ENCODE peak calls at places on chromosomes 11 and 22, in six cellular contexts. One of them, this sample, is unnamed.

GRCh38 chr11:70532066-70532440 is 133.7 kb downstream of the CTTN start:
- DNase-seq in neuronal stem cell: no peak
- DNase-seq in tibial nerve: no peak
- DNase-seq in astrocyte of the cerebellum: no peak
- DNase-seq in mammary epithelial cell: no peak
- DNase-seq in lower leg skin: no peak
- DNase-seq in this sample: no peak

GRCh38 chr11:60867871-60868681 is 734 bp downstream of the ZP1 start:
- DNase-seq in tibial nerve: no peak
- DNase-seq in mammary epithelial cell: no peak
- DNase-seq in astrocyte of the cerebellum: no peak
- DNase-seq in neuronal stem cell: no peak
- DNase-seq in lower leg skin: peak; percentile 53
- DNase-seq in this sample: no peak

GRCh38 chr11:101860694-101861371 is 54.0 kb upstream of the CEP126 start:
- DNase-seq in neuronal stem cell: peak; percentile 45
- DNase-seq in lower leg skin: peak; percentile 85
- DNase-seq in mammary epithelial cell: peak; percentile 36
- DNase-seq in tibial nerve: peak; percentile 41
- DNase-seq in astrocyte of the cerebellum: peak; percentile 59
- DNase-seq in this sample: no peak

GRCh38 chr11:326842-327580 is 6.4 kb upstream of the IFITM3 start:
- DNase-seq in neuronal stem cell: no peak
- DNase-seq in astrocyte of the cerebellum: no peak
- DNase-seq in lower leg skin: peak; percentile 98
- DNase-seq in tibial nerve: peak; percentile 91
- DNase-seq in mammary epithelial cell: no peak
- DNase-seq in this sample: peak; percentile 38

GRCh38 chr11:123351375-123351774 is 78.7 kb upstream of the GRAMD1B start:
- DNase-seq in lower leg skin: no peak
- DNase-seq in mammary epithelial cell: no peak
- DNase-seq in tibial nerve: no peak
- DNase-seq in neuronal stem cell: no peak
- DNase-seq in astrocyte of the cerebellum: no peak
- DNase-seq in this sample: no peak

GRCh38 chr22:30861688-30862552 is 106.7 kb downstream of the MORC2 start:
- DNase-seq in tibial nerve: no peak
- DNase-seq in neuronal stem cell: no peak
- DNase-seq in lower leg skin: peak; percentile 59
- DNase-seq in astrocyte of the cerebellum: no peak
- DNase-seq in mammary epithelial cell: no peak
- DNase-seq in this sample: no peak

GRCh38 chr22:38221407-38221806 is 19.6 kb downstream of the MAFF start:
- DNase-seq in tibial nerve: no peak
- DNase-seq in lower leg skin: no peak
- DNase-seq in astrocyte of the cerebellum: no peak
- DNase-seq in mammary epithelial cell: no peak
- DNase-seq in neuronal stem cell: no peak
- DNase-seq in this sample: no peak

GRCh38 chr11:122439911-122440782 is 215.4 kb upstream of the UBASH3B start:
- DNase-seq in neuronal stem cell: peak; percentile 48
- DNase-seq in astrocyte of the cerebellum: peak; percentile 12
- DNase-seq in lower leg skin: no peak
- DNase-seq in tibial nerve: peak; percentile 37
- DNase-seq in mammary epithelial cell: no peak
- DNase-seq in this sample: no peak

GRCh38 chr11:129374993-129375721 is 491 bp upstream of the BARX2 start:
- DNase-seq in tibial nerve: no peak
- DNase-seq in lower leg skin: no peak
- DNase-seq in astrocyte of the cerebellum: no peak
- DNase-seq in neuronal stem cell: peak; percentile 44
- DNase-seq in mammary epithelial cell: peak; percentile 37
- DNase-seq in this sample: no peak

GRCh38 chr11:129375731-129376657 is at the start of gene BARX2:
- DNase-seq in lower leg skin: no peak
- DNase-seq in tibial nerve: no peak
- DNase-seq in mammary epithelial cell: peak; percentile 64
- DNase-seq in neuronal stem cell: peak; percentile 74
- DNase-seq in astrocyte of the cerebellum: peak; percentile 36
- DNase-seq in this sample: no peak

GRCh38 chr11:129372609-129373488 is 2.8 kb upstream of the BARX2 start:
- DNase-seq in tibial nerve: no peak
- DNase-seq in neuronal stem cell: peak; percentile 31
- DNase-seq in mammary epithelial cell: no peak
- DNase-seq in astrocyte of the cerebellum: no peak
- DNase-seq in lower leg skin: no peak
- DNase-seq in this sample: no peak

GRCh38 chr11:129374081-129374992 is 1.3 kb upstream of the BARX2 start:
- DNase-seq in lower leg skin: no peak
- DNase-seq in astrocyte of the cerebellum: no peak
- DNase-seq in mammary epithelial cell: no peak
- DNase-seq in neuronal stem cell: peak; percentile 24
- DNase-seq in tibial nerve: no peak
- DNase-seq in this sample: no peak

GRCh38 chr11:129373489-129373953 is 2.1 kb upstream of the BARX2 start:
- DNase-seq in tibial nerve: no peak
- DNase-seq in astrocyte of the cerebellum: no peak
- DNase-seq in lower leg skin: no peak
- DNase-seq in mammary epithelial cell: no peak
- DNase-seq in neuronal stem cell: no peak
- DNase-seq in this sample: no peak
- H3K4me3 ChIP-seq in tibial nerve: peak overlapping the region; percentile 34
- H3K4me3 ChIP-seq in astrocyte of the cerebellum: peak overlapping the region; percentile 25
- H3K4me3 ChIP-seq in lower leg skin: peak overlapping the region; percentile 12
- H3K4me3 ChIP-seq in mammary epithelial cell: no peak overlapping the region
- H3K4me3 ChIP-seq in neuronal stem cell: no peak overlapping the region
- H3K4me3 ChIP-seq in this sample: peak overlapping the region; percentile 63

DNA sequence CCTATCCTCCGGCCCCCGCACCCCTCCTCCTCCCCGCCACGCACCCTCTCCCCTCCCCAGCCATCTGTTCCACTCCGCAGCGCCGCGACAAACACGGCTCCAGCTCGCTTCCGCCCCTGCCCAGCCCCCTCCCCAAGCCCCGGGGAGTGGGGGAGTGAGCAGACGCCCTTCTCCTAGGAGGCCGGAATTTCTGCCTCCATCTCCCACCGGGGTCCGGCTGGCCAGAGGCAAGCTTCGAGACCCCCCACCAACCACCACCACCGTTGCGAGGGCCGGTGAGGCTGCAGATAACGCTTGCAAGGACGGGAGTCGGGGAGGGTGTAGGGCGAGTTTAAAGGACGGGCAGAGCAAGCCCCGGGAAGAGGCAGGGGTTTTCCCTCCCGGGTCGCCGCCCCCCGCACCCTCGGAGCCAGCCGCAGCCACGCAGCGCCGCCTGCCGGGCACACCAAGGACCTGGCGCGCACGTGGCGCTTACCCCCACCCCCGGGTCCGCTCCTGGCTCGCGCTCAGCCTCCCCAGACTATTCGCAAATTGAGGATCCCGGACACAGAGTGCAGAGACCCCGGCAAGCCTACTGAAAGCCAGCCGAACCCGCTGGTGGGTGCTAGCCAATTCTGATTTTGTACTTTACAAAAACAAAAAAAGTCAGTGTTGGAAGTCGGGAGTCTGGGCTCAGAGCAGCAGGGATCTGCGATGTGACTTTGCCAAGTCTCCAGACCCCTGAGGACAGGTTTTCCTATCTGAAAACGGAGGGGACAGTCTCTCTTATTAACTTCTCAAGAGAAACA is 22.6 kb downstream of the RTN4RL2 start:
- DNase-seq in tibial nerve: no peak
- DNase-seq in astrocyte of the cerebellum: no peak
- DNase-seq in lower leg skin: no peak
- DNase-seq in mammary epithelial cell: no peak
- DNase-seq in neuronal stem cell: peak; percentile 55
- DNase-seq in this sample: no peak
- H3K4me3 ChIP-seq in tibial nerve: peak overlapping the region; percentile 21
- H3K4me3 ChIP-seq in astrocyte of the cerebellum: peak overlapping the region; percentile 34
- H3K4me3 ChIP-seq in lower leg skin: no peak overlapping the region
- H3K4me3 ChIP-seq in mammary epithelial cell: peak overlapping the region; percentile 16
- H3K4me3 ChIP-seq in neuronal stem cell: peak overlapping the region; percentile 56
- H3K4me3 ChIP-seq in this sample: peak overlapping the region; percentile 45

GRCh38 chr11:8654503-8654902 is 28.0 kb downstream of the TRIM66 start:
- DNase-seq in mammary epithelial cell: no peak
- DNase-seq in neuronal stem cell: no peak
- DNase-seq in lower leg skin: no peak
- DNase-seq in astrocyte of the cerebellum: no peak
- DNase-seq in tibial nerve: no peak
- DNase-seq in this sample: no peak
- H3K4me3 ChIP-seq in mammary epithelial cell: no peak overlapping the region
- H3K4me3 ChIP-seq in neuronal stem cell: no peak overlapping the region
- H3K4me3 ChIP-seq in lower leg skin: no peak overlapping the region
- H3K4me3 ChIP-seq in astrocyte of the cerebellum: no peak overlapping the region
- H3K4me3 ChIP-seq in tibial nerve: no peak overlapping the region
- H3K4me3 ChIP-seq in this sample: no peak overlapping the region

DNA sequence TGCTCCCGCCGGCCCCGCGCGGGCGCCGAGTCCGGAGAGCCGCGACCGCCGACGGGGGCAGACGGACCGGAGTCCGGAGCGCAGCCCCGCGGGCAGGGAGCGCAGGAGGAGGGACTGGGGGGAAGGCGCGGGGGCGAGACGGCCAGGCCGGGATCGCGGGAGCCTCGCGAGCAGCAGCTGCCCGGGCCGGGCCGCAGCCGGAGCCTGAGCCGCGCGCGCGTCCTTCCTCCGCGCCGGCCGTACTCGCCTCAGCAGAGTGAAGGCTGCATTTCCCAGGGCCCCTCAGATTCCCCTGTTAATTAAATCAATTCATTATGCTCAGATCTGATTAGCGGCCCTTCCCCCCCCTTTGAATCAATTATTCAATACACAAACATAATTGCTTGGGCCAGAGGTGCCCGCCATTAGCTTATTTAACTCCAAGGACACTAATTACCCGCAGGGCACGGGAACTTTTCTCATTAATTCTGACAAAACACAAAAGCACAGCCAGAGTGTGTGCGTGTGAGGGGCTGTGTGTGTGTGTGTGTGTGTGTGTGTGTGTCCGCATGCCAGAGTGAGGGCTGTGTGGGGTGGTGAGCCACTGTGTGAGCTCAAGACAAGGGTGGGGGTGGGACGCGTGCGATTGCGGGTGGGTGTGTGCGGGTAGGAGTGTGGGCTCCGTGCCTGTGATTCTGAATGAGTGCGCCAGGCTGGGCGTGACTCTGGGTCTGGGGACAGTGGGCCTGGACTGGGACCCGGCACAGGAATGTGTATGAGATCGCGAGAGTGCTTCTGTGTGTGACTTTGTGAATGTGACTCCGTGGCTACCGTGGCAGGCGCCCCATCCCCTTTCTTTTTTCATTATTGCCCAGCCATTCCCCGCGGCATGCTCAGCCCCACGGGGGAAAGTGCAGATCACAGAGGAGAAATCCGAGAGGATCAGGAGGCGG is 5.1 kb upstream of the LMO1 start:
- DNase-seq in mammary epithelial cell: no peak
- DNase-seq in tibial nerve: no peak
- DNase-seq in astrocyte of the cerebellum: no peak
- DNase-seq in neuronal stem cell: peak; percentile 72
- DNase-seq in lower leg skin: peak; percentile 81
- DNase-seq in this sample: no peak
- H3K4me3 ChIP-seq in mammary epithelial cell: peak overlapping the region; percentile 30
- H3K4me3 ChIP-seq in tibial nerve: peak overlapping the region; percentile 34
- H3K4me3 ChIP-seq in astrocyte of the cerebellum: no peak overlapping the region
- H3K4me3 ChIP-seq in neuronal stem cell: peak overlapping the region; percentile 39
- H3K4me3 ChIP-seq in lower leg skin: peak overlapping the region; percentile 13
- H3K4me3 ChIP-seq in this sample: peak overlapping the region; percentile 67

This sample was measured in thoracic aorta.